ENCODE peak calls at places on chromosome 16, in six cellular contexts. P is retinal pigment epithelial cell, O is nephron progenitor cell, H is fibroblast of lung, G is activated B cell treated with CpG ODN at 0.5 μM for 24 hours, F is cardiac fibroblast. T is an unnamed sample.

GRCh38 chr16:87384162-87384999 is 805 bp upstream of the FBXO31 start:
- DNase-seq in P (no peak), O (peak), H (no peak), G (no peak), F (no peak), T (peak)

GRCh38 chr16:51465026-51465425 is 314.0 kb upstream of the SALL1 start:
- DNase-seq in P (peak), O (no peak), H (peak), G (no peak), F (peak), T (no peak)

GRCh38 chr16:87496101-87496801 is 3.4 kb upstream of the ZCCHC14 start:
- DNase-seq in P (no peak), O (no peak), H (no peak), G (peak), F (no peak), T (no peak)

GRCh38 chr16:74186589-74186988 is 110.0 kb upstream of the PSMD7 start:
- DNase-seq in P (no peak), O (no peak), H (peak), G (no peak), F (peak), T (no peak)

GRCh38 chr16:85393674-85394510 is 219.2 kb upstream of the GSE1 start:
- DNase-seq in P (no peak), O (peak), H (peak), G (peak), F (peak), T (peak)

GRCh38 chr16:85935957-85936760 is 37.2 kb downstream of the IRF8 start:
- DNase-seq in P (no peak), O (no peak), H (no peak), G (peak), F (no peak), T (no peak)

GRCh38 chr16:77844801-77845200 is 56.4 kb downstream of the VAT1L start:
- DNase-seq in P (no peak), O (no peak), H (no peak), G (no peak), F (no peak), T (no peak)

GRCh38 chr16:23141033-23141432 is 8.2 kb downstream of the USP31 start:
- DNase-seq in P (no peak), O (no peak), H (no peak), G (no peak), F (no peak), T (no peak)

GRCh38 chr16:12348733-12349704 is 372.5 kb downstream of the SNX29 start:
- DNase-seq in P (no peak), O (no peak), H (no peak), G (no peak), F (no peak), T (no peak)

GRCh38 chr16:3637371-3637923 is 17.0 kb upstream of the DNASE1 start:
- DNase-seq in P (no peak), O (no peak), H (no peak), G (no peak), F (peak), T (no peak)

GRCh38 chr16:22235839-22236745 is 30.0 kb downstream of the EEF2K start:
- DNase-seq in P (no peak), O (no peak), H (peak), G (no peak), F (peak), T (no peak)

GRCh38 chr16:17414421-17414820 is 56.3 kb downstream of the XYLT1 start:
- DNase-seq in P (no peak), O (no peak), H (no peak), G (peak), F (no peak), T (no peak)

GRCh38 chr16:64830653-64831052 is 291.2 kb downstream of the CDH11 start:
- DNase-seq in P (no peak), O (no peak), H (peak), G (no peak), F (peak), T (no peak)

GRCh38 chr16:740764-741505 is at the start of gene CIAO3:
- DNase-seq in P (peak), O (peak), H (peak), G (peak), F (peak), T (peak)

DNA sequence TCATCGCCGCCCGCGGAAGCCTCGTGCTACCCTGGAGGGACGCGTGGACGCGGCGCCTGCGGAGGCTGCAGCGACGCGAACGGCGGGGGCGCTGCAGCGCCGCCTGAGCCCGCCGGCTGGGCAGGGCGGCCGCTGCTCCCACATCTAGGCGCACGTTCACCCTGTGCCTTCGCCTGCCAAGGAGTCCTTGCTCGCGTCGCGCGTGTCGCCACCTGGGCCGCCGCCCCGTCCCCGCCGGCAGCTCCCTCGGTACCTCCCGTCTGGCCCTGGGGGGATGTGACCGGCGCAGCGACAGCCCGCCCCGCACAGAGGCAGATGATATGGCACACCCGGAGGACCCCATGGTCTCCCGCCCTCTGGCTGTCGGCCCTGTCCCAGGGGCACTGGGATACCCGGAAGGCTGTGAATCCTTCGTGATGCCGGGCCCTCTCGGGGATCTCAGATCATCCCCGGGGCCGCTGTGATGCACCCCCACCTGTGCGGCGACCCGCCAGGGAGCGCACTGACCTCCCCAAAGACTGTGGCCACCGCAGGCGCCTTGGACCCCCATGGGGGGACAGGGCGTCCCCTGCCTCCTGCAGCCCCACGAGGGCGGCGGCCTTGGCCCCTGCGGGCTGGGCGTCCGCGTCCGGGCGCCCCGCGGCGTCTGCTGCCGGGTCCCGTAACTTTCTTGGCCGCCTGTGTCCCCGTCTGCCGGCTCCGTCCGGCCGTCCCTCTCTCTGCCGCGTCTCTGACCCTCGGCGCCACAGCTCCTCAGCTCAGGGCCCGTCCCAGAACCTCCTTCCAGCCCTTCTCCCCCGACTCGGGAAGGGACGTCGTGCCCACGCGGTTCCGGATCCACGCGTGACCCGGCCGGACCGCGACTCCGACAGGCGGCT is 689 bp upstream of the TBC1D24 start:
- DNase-seq in P (no peak), O (peak), H (no peak), G (peak), F (peak), T (no peak)
- TF ChIP-seq CTCF in P (no peak), O (no peak), H (no peak), G (no peak), F (no peak), T (peak)

DNA sequence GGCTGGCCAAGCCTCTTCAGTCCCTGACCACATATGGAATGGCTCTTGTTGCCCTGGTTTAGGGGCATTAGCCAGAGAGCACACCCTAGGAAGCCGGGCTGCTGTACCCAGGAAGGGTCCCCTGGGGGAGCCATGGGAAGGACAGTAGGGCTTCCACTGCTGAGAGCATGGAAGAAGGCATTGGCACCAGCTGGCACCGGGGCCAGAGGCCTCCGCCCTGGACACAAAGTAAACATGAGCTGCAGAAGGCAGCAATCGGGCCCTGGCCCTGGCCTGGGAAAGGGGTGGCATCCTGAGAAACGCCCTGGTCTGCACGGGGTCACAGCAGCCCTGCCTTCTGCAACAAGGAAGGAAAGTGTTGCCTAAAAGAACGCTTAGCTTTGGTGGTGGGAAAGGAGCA is 49.4 kb downstream of the VAC14 start:
- DNase-seq in P (no peak), O (no peak), H (no peak), G (no peak), F (no peak), T (no peak)
- TF ChIP-seq CTCF in P (no peak), O (no peak), H (no peak), G (no peak), F (no peak), T (no peak)

GRCh38 chr16:62068747-62069146 is 32.5 kb upstream of the CDH8 start:
- DNase-seq in P (no peak), O (no peak), H (no peak), G (no peak), F (no peak), T (no peak)
- TF ChIP-seq CTCF in P (peak), O (peak), H (no peak), G (no peak), F (peak), T (peak)

GRCh38 chr16:30416624-30417298 is 9.4 kb downstream of the ZNF771 start:
- DNase-seq in P (no peak), O (no peak), H (no peak), G (no peak), F (no peak), T (no peak)
- TF ChIP-seq CTCF in P (no peak), O (no peak), H (no peak), G (no peak), F (no peak), T (no peak)

GRCh38 chr16:46607529-46607928 is 13.7 kb downstream of the SHCBP1 start:
- DNase-seq in P (peak), O (no peak), H (peak), G (no peak), F (peak), T (no peak)
- TF ChIP-seq CTCF in P (peak), O (no peak), H (peak), G (no peak), F (peak), T (peak)

GRCh38 chr16:24523569-24523968 is 15.8 kb upstream of the RBBP6 start:
- DNase-seq in P (no peak), O (peak), H (no peak), G (no peak), F (no peak), T (no peak)
- TF ChIP-seq CTCF in P (no peak), O (no peak), H (no peak), G (no peak), F (no peak), T (no peak)

DNA sequence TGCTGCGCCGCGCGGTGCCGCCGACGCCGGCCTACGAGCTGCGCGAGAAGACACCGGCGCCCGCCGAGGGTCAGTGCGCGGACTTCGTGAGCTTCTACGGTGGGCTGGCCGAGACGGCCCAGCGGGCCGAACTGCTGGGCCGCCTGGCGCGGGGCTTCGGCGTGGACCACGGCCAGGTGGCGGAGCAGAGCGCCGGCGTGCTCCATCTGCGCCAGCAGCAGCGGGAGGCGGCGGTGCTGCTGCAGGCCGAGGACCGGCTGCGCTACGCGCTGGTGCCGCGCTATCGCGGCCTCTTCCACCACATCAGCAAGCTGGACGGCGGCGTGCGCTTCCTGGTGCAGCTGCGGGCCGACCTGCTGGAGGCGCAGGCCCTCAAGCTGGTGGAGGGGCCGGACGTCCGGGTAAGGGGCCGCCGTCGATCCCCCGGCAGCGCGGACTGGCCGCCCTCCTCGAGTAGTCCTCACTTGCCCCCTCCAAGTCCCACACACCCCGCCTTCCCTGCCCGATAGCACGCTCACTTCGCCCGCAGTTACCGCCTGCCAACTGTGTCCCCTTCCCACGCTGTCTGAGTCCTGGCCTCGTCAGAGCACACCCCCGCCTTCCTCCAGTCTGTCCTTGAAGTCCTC is 470 bp downstream of the MLYCD start:
- DNase-seq in P (no peak), O (peak), H (peak), G (no peak), F (peak), T (peak)
- TF ChIP-seq CTCF in P (no peak), O (no peak), H (no peak), G (no peak), F (no peak), T (peak)

DNA sequence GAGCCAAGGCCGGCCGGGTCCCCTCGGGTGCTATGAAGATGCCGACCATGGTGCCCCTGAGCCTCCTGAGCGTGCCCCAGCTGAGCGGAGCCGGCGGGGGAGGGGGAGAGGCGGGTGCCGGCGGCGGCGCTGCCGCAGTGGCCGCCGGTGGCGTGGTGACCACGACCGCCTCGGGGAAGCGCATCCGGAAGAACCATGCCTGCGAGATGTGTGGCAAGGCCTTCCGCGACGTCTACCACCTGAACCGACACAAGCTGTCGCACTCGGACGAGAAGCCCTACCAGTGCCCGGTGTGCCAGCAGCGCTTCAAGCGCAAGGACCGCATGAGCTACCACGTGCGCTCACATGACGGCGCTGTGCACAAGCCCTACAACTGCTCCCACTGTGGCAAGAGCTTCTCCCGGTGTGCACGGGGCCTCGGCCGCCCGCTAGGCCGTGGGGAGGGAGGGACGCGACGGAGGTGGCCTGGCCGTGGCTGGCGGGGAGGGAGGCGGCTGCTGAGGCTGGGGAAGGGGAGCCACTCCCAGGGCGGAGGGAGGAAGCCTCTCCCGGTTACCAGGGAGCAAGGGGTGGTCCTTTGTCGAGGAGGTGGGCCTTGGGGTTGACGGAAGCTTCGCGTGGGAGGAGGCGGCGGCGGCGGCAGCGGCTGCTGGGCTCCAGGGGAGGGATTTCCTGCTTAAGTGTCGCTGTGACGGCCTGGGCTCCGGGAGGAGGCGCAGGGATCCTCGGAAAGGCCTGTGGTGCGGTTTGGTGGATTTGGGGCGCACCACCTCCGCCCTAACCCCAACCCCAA is 1.3 kb downstream of the MAZ start:
- DNase-seq in P (peak), O (peak), H (peak), G (peak), F (peak), T (peak)
- TF ChIP-seq CTCF in P (peak), O (peak), H (peak), G (no peak), F (peak), T (peak)